ENCODE peak calls at places on chromosomes 13 and 19, in ten cellular contexts. V is ELR, L is activated T-helper 1 cell treated with Interleukin-2 at 50 U/mL for 16 hours, E is NCI-H1417, S is left cardiac atrium, B is mesenchymal stem cell, W is amniotic epithelial cell, K is AG08395, Y is fibroblast of lung, H is SW 1271. N is an unnamed sample.

GRCh38 chr13:44439615-44440014 is 66.0 kb downstream of the SERP2 start:
- DNase-seq in V (no peak), L (no peak), E (no peak), S (no peak), B (peak), W (no peak), K (no peak), Y (no peak), H (no peak), N (no peak)

GRCh38 chr19:12698138-12698537 is 1.7 kb upstream of the FBXW9 start:
- DNase-seq in V (no peak), L (no peak), E (no peak), S (no peak), B (no peak), W (no peak), K (no peak), Y (no peak), H (no peak), N (no peak)

GRCh38 chr13:43865892-43866291 is 13.6 kb downstream of the CCDC122 start:
- DNase-seq in V (peak), L (no peak), E (no peak), S (no peak), B (peak), W (peak), K (peak), Y (peak), H (no peak), N (no peak)

GRCh38 chr13:42970824-42971669 is 21.0 kb downstream of the EPSTI1 start:
- DNase-seq in V (peak), L (no peak), E (peak), S (no peak), B (peak), W (peak), K (peak), Y (peak), H (peak), N (peak)

GRCh38 chr13:23160241-23161175 is 20.3 kb upstream of the SGCG start:
- DNase-seq in V (peak), L (no peak), E (no peak), S (peak), B (no peak), W (no peak), K (peak), Y (peak), H (no peak), N (no peak)

GRCh38 chr13:81987159-81987558 is 1646.2 kb upstream of the SPRY2 start:
- DNase-seq in V (peak), L (no peak), E (no peak), S (no peak), B (no peak), W (no peak), K (no peak), Y (no peak), H (peak), N (no peak)

GRCh38 chr13:42001580-42001979 is 40.7 kb upstream of the VWA8 start:
- DNase-seq in V (peak), L (no peak), E (no peak), S (peak), B (peak), W (peak), K (peak), Y (peak), H (no peak), N (no peak)

GRCh38 chr13:99280166-99280565 is 22.0 kb upstream of the GPR18 start:
- DNase-seq in V (peak), L (no peak), E (no peak), S (no peak), B (peak), W (peak), K (peak), Y (no peak), H (no peak), N (no peak)

GRCh38 chr13:66503890-66504289 is 726.2 kb downstream of the PCDH9 start:
- DNase-seq in V (no peak), L (no peak), E (no peak), S (no peak), B (no peak), W (peak), K (no peak), Y (no peak), H (no peak), N (no peak)

GRCh38 chr19:5395996-5396939 is 55.7 kb upstream of the PTPRS start:
- DNase-seq in V (no peak), L (no peak), E (peak), S (no peak), B (no peak), W (no peak), K (no peak), Y (no peak), H (no peak), N (no peak)

GRCh38 chr13:51613535-51613934 is 29.3 kb downstream of the WDFY2 start:
- DNase-seq in V (no peak), L (no peak), E (no peak), S (no peak), B (no peak), W (no peak), K (no peak), Y (no peak), H (no peak), N (no peak)

GRCh38 chr19:10389863-10390262 is 9.5 kb upstream of the TYK2 start:
- DNase-seq in V (peak), L (no peak), E (no peak), S (no peak), B (no peak), W (no peak), K (no peak), Y (no peak), H (peak), N (no peak)

GRCh38 chr13:23516190-23516589 is 54.0 kb upstream of the TNFRSF19 start:
- DNase-seq in V (no peak), L (no peak), E (no peak), S (no peak), B (no peak), W (peak), K (no peak), Y (no peak), H (no peak), N (no peak)

GRCh38 chr13:110330491-110331001 is 23.5 kb downstream of the COL4A2 start:
- DNase-seq in V (peak), L (no peak), E (no peak), S (no peak), B (no peak), W (peak), K (peak), Y (peak), H (no peak), N (no peak)

GRCh38 chr13:21616880-21617279 is 12.9 kb upstream of the MICU2 start:
- DNase-seq in V (peak), L (no peak), E (no peak), S (no peak), B (no peak), W (no peak), K (no peak), Y (no peak), H (no peak), N (no peak)

GRCh38 chr19:29105629-29106352 is 107.2 kb downstream of the UQCRFS1 start:
- DNase-seq in V (no peak), L (no peak), E (no peak), S (no peak), B (no peak), W (no peak), K (no peak), Y (no peak), H (no peak), N (no peak)

GRCh38 chr19:47996230-47996727 is 1.8 kb downstream of the ELSPBP1 start:
- DNase-seq in V (no peak), L (no peak), E (no peak), S (no peak), B (no peak), W (no peak), K (no peak), Y (no peak), H (no peak), N (no peak)

N was measured in tibial nerve.